ENCODE peak calls at places on chromosome 11, in eight cellular contexts. Z is fibroblast of villous mesenchyme, L is osteocyte, M is mammary epithelial cell, E is lower lobe of right lung, I is adrenal gland, U is bronchial epithelial cell, G is chondrocyte. F is an unnamed sample.

GRCh38 chr11:100776212-100776896 is 89.3 kb downstream of the ARHGAP42 start:
- DNase-seq in M (peak), E (no peak), G (no peak), L (no peak), U (peak), Z (no peak), I (no peak), F (no peak)

GRCh38 chr11:130400793-130401483 is 27.5 kb downstream of the ADAMTS8 start:
- DNase-seq in G (no peak), L (no peak), I (no peak), U (peak), E (no peak), Z (peak), M (peak), F (no peak)

GRCh38 chr11:111823629-111824028 is 47.8 kb downstream of the ALG9 start:
- DNase-seq in Z (no peak), I (no peak), U (no peak), L (no peak), E (no peak), M (no peak), G (no peak), F (no peak)

GRCh38 chr11:6488831-6489230 is 7.5 kb downstream of the TIMM10B start:
- DNase-seq in L (no peak), E (no peak), M (no peak), Z (no peak), I (no peak), U (no peak), G (no peak), F (no peak)

GRCh38 chr11:99670268-99670667 is 649.5 kb downstream of the CNTN5 start:
- DNase-seq in I (no peak), M (no peak), U (no peak), Z (no peak), G (no peak), E (no peak), L (no peak), F (no peak)

GRCh38 chr11:17595526-17596309 is 48.7 kb downstream of the OTOG start:
- DNase-seq in G (no peak), L (peak), E (no peak), M (no peak), U (no peak), Z (no peak), I (peak), F (no peak)

GRCh38 chr11:534592-535518 is 521 bp downstream of the HRAS start:
- DNase-seq in I (no peak), G (peak), M (peak), L (no peak), U (peak), E (peak), Z (peak), F (no peak)

GRCh38 chr11:126212089-126212660 is 593 bp downstream of the FAM118B start:
- DNase-seq in L (no peak), E (no peak), G (no peak), M (peak), U (no peak), I (no peak), Z (peak), F (no peak)

GRCh38 chr11:65425971-65426838 is 3.6 kb downstream of the NEAT1 start:
- DNase-seq in M (peak), Z (peak), G (no peak), U (peak), L (no peak), I (peak), E (no peak), F (no peak)

GRCh38 chr11:68028802-68029475 is 1.5 kb upstream of the NDUFS8 start:
- DNase-seq in Z (no peak), L (no peak), I (no peak), U (peak), E (no peak), G (no peak), M (peak), F (no peak)

GRCh38 chr11:77035580-77035979 is 1.4 kb downstream of the B3GNT6 start:
- DNase-seq in M (peak), E (no peak), G (no peak), Z (no peak), U (peak), L (no peak), I (no peak), F (no peak)

GRCh38 chr11:96339704-96340554 is 3.1 kb downstream of the MAML2 start:
- DNase-seq in M (no peak), E (no peak), L (no peak), I (no peak), Z (no peak), G (no peak), U (no peak), F (no peak)

GRCh38 chr11:44112083-44112865 is 16.8 kb downstream of the EXT2 start:
- DNase-seq in G (no peak), E (no peak), L (no peak), U (peak), Z (peak), I (peak), M (peak), F (no peak)

GRCh38 chr11:27485930-27486773 is 13.6 kb upstream of the LGR4 start:
- DNase-seq in M (peak), Z (peak), U (peak), I (no peak), E (no peak), L (no peak), G (no peak), F (peak)

GRCh38 chr11:69524291-69524882 is 42.9 kb downstream of the LINC01488 start:
- DNase-seq in M (peak), G (peak), L (no peak), U (peak), Z (peak), I (no peak), E (peak), F (no peak)

GRCh38 chr11:36431429-36432092 is 78.5 kb downstream of the TRAF6 start:
- DNase-seq in G (no peak), U (peak), E (no peak), L (no peak), M (peak), I (peak), Z (peak), F (no peak)

GRCh38 chr11:29333993-29334780 is 682.6 kb downstream of the KCNA4 start:
- DNase-seq in I (no peak), E (no peak), L (no peak), G (no peak), U (peak), M (peak), Z (peak), F (peak)

GRCh38 chr11:93720522-93720921 is 20.8 kb downstream of the TAF1D start:
- DNase-seq in Z (no peak), G (no peak), L (no peak), M (no peak), E (no peak), I (no peak), U (no peak), F (no peak)

GRCh38 chr11:17063171-17064002 is 14.1 kb downstream of the RPS13 start:
- DNase-seq in M (peak), I (peak), U (peak), G (no peak), Z (peak), L (peak), E (peak), F (peak)

GRCh38 chr11:71447791-71448256 is 369 bp downstream of the DHCR7 start:
- DNase-seq in M (peak), I (no peak), U (no peak), L (no peak), G (no peak), E (no peak), Z (no peak), F (peak)

GRCh38 chr11:8870461-8871282 is 40.3 kb upstream of the AKIP1 start:
- DNase-seq in E (peak), U (peak), Z (peak), I (peak), M (peak), L (peak), G (peak), F (peak)

GRCh38 chr11:89491141-89491690 is at the start of gene NOX4:
- DNase-seq in L (peak), U (no peak), G (peak), Z (peak), I (no peak), M (no peak), E (peak), F (no peak)

GRCh38 chr11:92885600-92885999 is 83.9 kb upstream of the MTNR1B start:
- DNase-seq in G (no peak), L (no peak), Z (no peak), I (no peak), E (no peak), M (no peak), U (peak), F (no peak)

GRCh38 chr11:10502770-10503169 is 38.2 kb downstream of the RNF141 start:
- DNase-seq in U (no peak), I (peak), M (no peak), L (no peak), G (no peak), Z (no peak), E (no peak), F (no peak)

GRCh38 chr11:90216611-90217010 is 6.2 kb downstream of the CHORDC1 start:
- DNase-seq in I (no peak), E (no peak), G (no peak), M (no peak), U (no peak), L (no peak), Z (no peak), F (no peak)

GRCh38 chr11:19929655-19930054 is 217.0 kb downstream of the NAV2 start:
- DNase-seq in M (no peak), I (no peak), L (no peak), E (no peak), Z (peak), G (no peak), U (no peak), F (no peak)

GRCh38 chr11:103494491-103494890 is 385.3 kb downstream of the DYNC2H1 start:
- DNase-seq in I (no peak), E (no peak), G (no peak), M (no peak), Z (peak), L (no peak), U (no peak), F (no peak)

GRCh38 chr11:12382451-12382850 is 5.1 kb downstream of the PARVA start:
- DNase-seq in I (no peak), M (no peak), G (no peak), E (no peak), Z (no peak), U (no peak), L (no peak), F (no peak)

GRCh38 chr11:125064070-125064469 is 965 bp downstream of the SLC37A2 start:
- DNase-seq in M (no peak), L (no peak), G (no peak), I (peak), Z (no peak), E (no peak), U (no peak), F (no peak)

GRCh38 chr11:11230802-11231562 is 122.1 kb downstream of the CSNK2A3 start:
- DNase-seq in G (no peak), L (no peak), Z (no peak), E (no peak), M (no peak), I (no peak), U (no peak), F (peak)

GRCh38 chr11:130204703-130205095 is 45.1 kb downstream of the ST14 start:
- DNase-seq in G (no peak), E (peak), U (no peak), I (no peak), L (no peak), Z (no peak), M (no peak), F (no peak)

GRCh38 chr11:121841487-121842167 is 274.4 kb downstream of the BLID start:
- DNase-seq in Z (peak), E (no peak), G (no peak), U (no peak), I (no peak), L (no peak), M (no peak), F (no peak)

GRCh38 chr11:114340311-114341131 is 44.3 kb downstream of the NNMT start:
- DNase-seq in L (no peak), U (peak), G (no peak), M (peak), I (peak), E (peak), Z (peak), F (no peak)

GRCh38 chr11:111733009-111733408 is 33.2 kb downstream of the PPP2R1B start:
- DNase-seq in G (no peak), Z (peak), I (peak), E (no peak), M (peak), L (no peak), U (peak), F (no peak)

GRCh38 chr11:36097219-36097650 is 153.4 kb downstream of the LDLRAD3 start:
- DNase-seq in L (no peak), Z (no peak), G (no peak), I (no peak), M (no peak), U (no peak), E (no peak), F (no peak)

GRCh38 chr11:130873766-130874165 is 42.5 kb downstream of the SNX19 start:
- DNase-seq in G (no peak), L (no peak), I (no peak), Z (no peak), M (peak), E (no peak), U (peak), F (no peak)

DNA sequence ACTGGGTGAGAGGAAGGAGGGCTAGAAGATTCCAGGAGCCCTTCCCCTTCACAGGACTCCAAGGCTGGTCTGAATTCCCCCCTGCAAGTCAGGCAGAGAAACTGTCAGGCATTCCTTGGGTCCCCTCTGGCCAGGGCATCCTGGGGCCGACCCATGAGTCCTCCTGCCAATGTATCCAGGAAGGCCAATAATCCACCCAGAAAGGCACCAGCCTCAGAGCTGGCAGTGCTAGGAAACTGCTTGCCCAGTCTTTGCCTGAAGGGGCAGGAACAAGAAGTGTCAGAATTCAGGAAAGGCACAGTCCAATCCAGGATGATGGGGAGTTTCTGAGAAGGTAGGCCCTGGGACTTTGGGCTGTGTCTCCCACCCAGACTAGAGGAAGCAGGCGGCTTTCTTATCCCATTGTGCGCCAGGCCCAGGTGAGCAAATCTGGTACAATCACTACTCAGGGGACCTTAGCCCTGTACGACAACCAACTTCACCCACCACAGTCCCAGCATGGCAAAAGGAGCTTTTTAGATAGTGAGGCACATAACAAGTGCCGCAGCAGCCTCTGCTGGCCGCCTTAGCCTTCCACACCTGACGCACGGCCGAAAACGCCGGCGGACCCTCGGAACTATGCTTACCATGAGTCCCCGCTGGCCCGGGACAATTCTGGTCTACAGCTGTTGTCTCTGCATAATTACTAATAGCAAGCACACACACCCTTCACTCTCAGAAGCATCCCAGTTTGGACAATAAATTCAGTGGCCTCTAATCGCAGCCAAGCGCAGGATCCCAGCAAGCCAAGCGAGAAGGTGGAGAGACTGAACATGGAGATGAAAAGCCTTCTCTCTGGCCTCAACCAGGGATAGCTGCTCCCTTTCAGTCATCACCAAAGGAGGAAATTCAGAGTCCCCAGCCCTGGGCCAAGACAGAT is 40.7 kb downstream of the BUD13 start:
- DNase-seq in G (no peak), Z (no peak), U (no peak), E (no peak), I (peak), L (no peak), M (no peak), F (no peak)
- TF ChIP-seq CTCF in G (no peak), Z (no peak), U (no peak), E (no peak), I (no peak), L (no peak), M (no peak), F (no peak)

GRCh38 chr11:66639066-66639813 is 737 bp downstream of the RBM4 start:
- DNase-seq in G (no peak), U (peak), I (peak), Z (peak), E (no peak), L (no peak), M (peak), F (no peak)
- TF ChIP-seq CTCF in G (peak), U (no peak), I (no peak), Z (peak), E (no peak), L (peak), M (no peak), F (no peak)

DNA sequence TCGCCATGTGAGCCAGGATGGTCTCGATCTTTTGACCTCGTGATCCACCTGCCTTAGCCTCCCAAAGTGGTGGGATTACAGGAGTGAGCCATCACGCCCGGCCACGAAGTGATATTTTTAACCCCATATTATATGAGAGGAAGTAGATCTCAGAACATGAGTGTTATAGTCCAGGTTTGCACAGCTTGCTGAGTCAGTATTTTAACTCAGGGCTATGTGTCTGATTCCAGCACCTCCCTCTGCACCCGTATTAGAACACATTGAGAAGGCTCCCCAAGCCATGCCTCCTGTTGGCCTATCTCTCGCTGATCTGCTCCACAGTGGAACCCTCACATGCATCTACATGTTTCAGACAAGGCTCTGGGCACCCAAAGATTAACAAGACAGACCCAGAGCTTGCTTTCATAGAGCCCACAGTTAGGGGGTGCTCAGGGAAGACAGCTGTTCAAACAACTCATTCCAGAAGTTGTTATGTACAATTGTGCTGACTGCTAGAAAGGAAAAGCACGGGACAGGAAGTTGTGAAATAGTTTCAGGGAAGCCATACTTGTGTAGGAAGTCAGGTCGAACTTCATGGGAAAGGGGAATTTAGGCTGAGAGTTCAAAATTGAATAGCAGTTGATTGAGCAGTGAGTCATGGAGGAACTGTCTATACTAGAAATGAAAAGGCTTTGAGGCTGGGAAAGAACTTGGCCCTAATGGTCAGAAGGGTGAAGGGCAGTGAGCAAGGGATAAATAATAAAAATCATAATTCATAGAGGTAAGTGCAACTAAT is 49.3 kb upstream of the CLPB start:
- DNase-seq in G (no peak), L (no peak), E (no peak), M (peak), U (peak), I (no peak), Z (peak), F (no peak)
- TF ChIP-seq CTCF in G (no peak), L (no peak), E (no peak), M (no peak), U (no peak), I (no peak), Z (no peak), F (no peak)

GRCh38 chr11:133064152-133064877 is 468.0 kb downstream of the OPCML start:
- DNase-seq in L (peak), Z (no peak), I (peak), E (peak), U (no peak), G (no peak), M (peak), F (peak)
- TF ChIP-seq CTCF in L (peak), Z (no peak), I (peak), E (peak), U (peak), G (peak), M (peak), F (no peak)

GRCh38 chr11:30917859-30918478 is 331.8 kb upstream of the MPPED2 start:
- DNase-seq in Z (peak), U (peak), M (peak), G (no peak), E (no peak), L (no peak), I (no peak), F (peak)

GRCh38 chr11:30919389-30920172 is 333.4 kb upstream of the MPPED2 start:
- DNase-seq in E (no peak), L (no peak), M (no peak), I (no peak), U (no peak), G (no peak), Z (no peak), F (no peak)

GRCh38 chr11:30916764-30917163 is 330.6 kb upstream of the MPPED2 start:
- DNase-seq in U (no peak), E (no peak), Z (no peak), I (no peak), G (no peak), L (no peak), M (no peak), F (no peak)

GRCh38 chr11:30911247-30911646 is 325.1 kb upstream of the MPPED2 start:
- DNase-seq in M (no peak), Z (no peak), E (no peak), U (no peak), I (no peak), G (no peak), L (no peak), F (no peak)

GRCh38 chr11:30914143-30914762 is 328.1 kb upstream of the MPPED2 start:
- DNase-seq in G (no peak), Z (peak), E (peak), I (peak), L (no peak), U (peak), M (peak), F (peak)
- TF ChIP-seq CTCF in G (peak), Z (peak), E (peak), I (peak), L (peak), U (peak), M (peak), F (peak)